ENCODE peak calls at places on chromosome 19, in four cellular contexts. Q is SK-N-SH, B is K562, E is GM12878. L is an unnamed sample.

GRCh38 chr19:19167612-19168011 is 2.5 kb downstream of the MEF2B start:
- DNase-seq in Q (no peak), B (no peak), E (no peak), L (no peak)

GRCh38 chr19:41001243-41001971 is 10.3 kb downstream of the CYP2B6 start:
- DNase-seq in Q (no peak), B (peak; percentile 19), E (no peak), L (no peak)

GRCh38 chr19:54114340-54114826 is 1.1 kb downstream of the TFPT start:
- DNase-seq in Q (peak; percentile 52), B (no peak), E (no peak), L (no peak)

GRCh38 chr19:44598880-44599279 is 14.5 kb upstream of the IGSF23 start:
- DNase-seq in Q (no peak), B (no peak), E (no peak), L (no peak)

GRCh38 chr19:47494729-47495128 is 10.7 kb upstream of the KPTN start:
- DNase-seq in Q (peak; percentile 98), B (no peak), E (no peak), L (no peak)

GRCh38 chr19:43229315-43229714 is 23.9 kb upstream of the PSG4 start:
- DNase-seq in Q (no peak), B (no peak), E (no peak), L (peak; percentile 44)

GRCh38 chr19:35090160-35090794 is 25.3 kb upstream of the FXYD3 start:
- DNase-seq in Q (peak; percentile 90), B (peak; percentile 84), E (no peak), L (peak; percentile 99)

GRCh38 chr19:29517412-29517811 is 8.4 kb upstream of the VSTM2B start:
- DNase-seq in Q (no peak), B (no peak), E (no peak), L (no peak)

GRCh38 chr19:34818270-34818669 is 45.3 kb upstream of the ZNF599 start:
- DNase-seq in Q (no peak), B (no peak), E (no peak), L (no peak)

GRCh38 chr19:54461201-54462071 is 2.1 kb downstream of the LENG9 start:
- DNase-seq in Q (no peak), B (peak; percentile 6), E (no peak), L (no peak)

GRCh38 chr19:42563352-42564210 is 31.1 kb downstream of the CEACAM8 start:
- DNase-seq in Q (peak; percentile 63), B (peak; percentile 65), E (no peak), L (peak; percentile 76)

GRCh38 chr19:49499030-49499670 is 2.9 kb downstream of the RPS11 start:
- DNase-seq in Q (no peak), B (peak; percentile 35), E (no peak), L (no peak)

GRCh38 chr19:5292453-5292842 is 48.2 kb downstream of the PTPRS start:
- DNase-seq in Q (peak; percentile 93), B (no peak), E (no peak), L (peak; percentile 42)

GRCh38 chr19:15296353-15296752 is 36.0 kb downstream of the BRD4 start:
- DNase-seq in Q (peak; percentile 52), B (no peak), E (no peak), L (no peak)

GRCh38 chr19:30106417-30107095 is 164.5 kb downstream of the URI1 start:
- DNase-seq in Q (no peak), B (no peak), E (no peak), L (no peak)

GRCh38 chr19:35438527-35438926 is 9.5 kb upstream of the FFAR2 start:
- DNase-seq in Q (no peak), B (no peak), E (no peak), L (no peak)

GRCh38 chr19:29576043-29576442 is 30.0 kb upstream of the POP4 start:
- DNase-seq in Q (no peak), B (no peak), E (no peak), L (no peak)

GRCh38 chr19:21922276-21922675 is 86.3 kb upstream of the ZNF43 start:
- DNase-seq in Q (no peak), B (no peak), E (no peak), L (no peak)

GRCh38 chr19:48569814-48570213 is 17.8 kb downstream of the SULT2B1 start:
- DNase-seq in Q (no peak), B (no peak), E (no peak), L (no peak)

GRCh38 chr19:35811317-35812219 is 1.1 kb downstream of the PRODH2 start:
- DNase-seq in Q (peak; percentile 52), B (peak; percentile 8), E (no peak), L (no peak)

GRCh38 chr19:2365201-2365970 is 5.3 kb downstream of the TMPRSS9 start:
- DNase-seq in Q (no peak), B (no peak), E (no peak), L (no peak)
- TF ChIP-seq CHD2 in Q (no peak), B (no peak), E (no peak), L (no peak)

GRCh38 chr19:52198678-52199077 is 8.8 kb downstream of the PPP2R1A start:
- DNase-seq in Q (no peak), B (no peak), E (no peak), L (no peak)

GRCh38 chr19:52197964-52198363 is 8.1 kb downstream of the PPP2R1A start:
- DNase-seq in Q (no peak), B (no peak), E (no peak), L (no peak)

GRCh38 chr19:52196256-52196967 is 6.6 kb downstream of the PPP2R1A start:
- DNase-seq in Q (no peak), B (no peak), E (no peak), L (no peak)

GRCh38 chr19:52200044-52200443 is 10.2 kb downstream of the PPP2R1A start:
- DNase-seq in Q (no peak), B (no peak), E (no peak), L (no peak)
- TF ChIP-seq RCOR1 in Q (no peak), B (no peak), E (no peak), L (no peak)

DNA sequence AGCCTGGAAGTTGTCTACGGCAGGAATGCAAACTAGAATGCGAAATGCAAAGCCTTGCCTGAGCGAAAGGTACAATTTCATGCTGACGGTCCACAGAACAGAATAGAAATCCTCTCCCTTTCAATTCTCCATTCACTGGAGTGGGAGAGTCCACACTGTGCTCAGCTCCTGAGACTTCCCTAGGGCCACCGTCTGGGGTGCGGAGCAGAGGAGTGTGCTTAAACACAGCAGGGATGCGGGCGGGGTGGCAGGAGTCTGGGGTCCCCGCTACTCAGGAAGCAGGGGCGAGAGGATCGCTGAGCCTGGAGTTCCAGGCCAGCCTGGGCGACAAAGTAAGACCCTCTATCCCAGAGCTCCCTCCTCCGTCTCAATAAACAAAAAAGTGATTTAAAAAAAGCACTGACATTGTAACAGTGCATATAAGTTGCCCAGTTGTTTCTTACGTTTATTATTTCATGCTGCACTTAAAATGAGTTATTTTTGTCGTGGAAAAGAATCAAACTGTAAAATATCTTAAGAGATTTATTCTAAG is 614 bp upstream of the ZNF816 start:
- DNase-seq in Q (peak; percentile 53), B (no peak), E (no peak), L (no peak)
- TF ChIP-seq CHD2 in Q (no peak), B (no peak), E (no peak), L (no peak)

GRCh38 chr19:20472854-20473253 is 92.7 kb downstream of the ZNF737 start:
- DNase-seq in Q (peak; percentile 12), B (peak; percentile 1), E (no peak), L (no peak)
- TF ChIP-seq RCOR1 in Q (no peak), B (no peak), E (no peak), L (no peak)

DNA sequence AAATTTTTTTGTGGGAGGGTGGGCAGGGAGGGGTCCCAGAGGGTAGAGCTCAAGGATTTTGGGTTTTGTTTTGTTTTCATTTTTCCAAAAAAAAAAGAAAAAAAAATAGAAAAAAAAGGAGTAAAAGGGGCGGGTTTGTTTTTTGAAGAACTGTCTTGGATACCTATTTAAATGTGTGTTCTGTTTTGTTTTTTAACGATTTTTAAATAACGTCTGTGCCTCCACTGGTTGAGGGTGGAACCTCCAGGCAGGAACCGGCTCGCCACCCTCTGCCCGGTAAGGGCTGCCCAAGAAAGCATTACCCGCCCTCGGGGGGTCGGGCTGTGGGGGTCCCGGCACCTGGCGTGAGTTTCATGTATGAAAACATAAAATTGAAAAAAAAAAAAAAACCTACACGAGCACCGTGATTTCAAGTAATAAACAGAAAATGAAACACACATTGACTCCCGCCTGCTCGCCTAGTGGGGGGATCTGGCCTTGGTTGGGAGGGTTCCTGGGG is 10.4 kb downstream of the MIDN start:
- DNase-seq in Q (no peak), B (no peak), E (no peak), L (no peak)
- TF ChIP-seq CHD2 in Q (no peak), B (no peak), E (no peak), L (no peak)

DNA sequence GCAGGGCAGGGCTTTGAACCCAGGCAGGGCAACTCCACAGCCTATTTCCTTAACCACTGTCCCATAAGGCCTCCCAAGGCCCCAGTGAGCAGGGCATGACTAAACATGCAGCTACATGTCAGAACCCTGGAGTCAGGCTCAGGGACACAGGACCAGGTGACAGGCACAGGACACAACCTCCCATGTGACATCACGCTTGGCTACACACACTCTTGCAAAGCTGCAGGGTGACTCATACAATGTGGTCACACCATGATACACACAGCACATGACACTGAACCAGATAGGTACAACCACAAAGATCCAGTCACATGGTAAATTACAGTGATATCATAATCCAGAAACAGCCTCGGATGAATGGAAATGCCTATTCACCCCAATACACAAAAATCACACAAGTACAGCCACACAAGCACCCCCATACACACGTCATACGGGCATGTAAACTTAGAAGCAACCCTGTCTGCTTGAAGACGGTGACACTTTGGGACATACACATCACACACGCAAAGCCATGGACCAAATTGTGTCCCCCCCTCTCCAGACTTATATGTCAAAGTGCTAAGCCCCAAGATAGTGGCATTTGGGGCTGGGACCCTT is 14.5 kb downstream of the KLK4 start:
- DNase-seq in Q (no peak), B (peak; percentile 50), E (peak; percentile 100), L (no peak)
- TF ChIP-seq RCOR1 in Q (no peak), B (no peak), E (peak; percentile 68), L (no peak)

L was measured in A549.